ENCODE peak calls at places on chromosomes 12 and 14, in nine cellular contexts. N is endothelial cell of umbilical vein, S is uterus, T is tibial nerve, Y is HCT116, U is IMR-90, H is GM12891, R is lower leg skin, M is suprapubic skin. E is an unnamed sample.
A peak's percentile ranks its signal among the peaks of the same experiment; 100 is the strongest.

GRCh38 chr12:6375269-6376078 is at the start of gene SCNN1A:
- DNase-seq in T (no peak), N (no peak), S (peak; percentile 30), M (peak; percentile 77), U (no peak), Y (no peak), H (no peak), R (peak; percentile 88), E (no peak)

GRCh38 chr12:103742349-103742784 is 98.7 kb downstream of the NT5DC3 start:
- DNase-seq in T (no peak), Y (no peak), M (no peak), S (no peak), H (no peak), N (peak; percentile 35), R (no peak), U (no peak), E (no peak)

GRCh38 chr12:114684098-114684869 is at the start of gene TBX3:
- DNase-seq in M (peak; percentile 97), R (peak; percentile 99), N (peak; percentile 95), Y (peak; percentile 98), T (peak; percentile 90), H (no peak), U (peak; percentile 99), S (peak; percentile 97), E (peak; percentile 52)

GRCh38 chr14:57182760-57183503 is 85.8 kb downstream of the EXOC5 start:
- DNase-seq in U (peak; percentile 2), N (no peak), R (no peak), H (no peak), T (no peak), S (no peak), Y (peak; percentile 16), M (no peak), E (peak; percentile 4)

GRCh38 chr14:39374846-39375245 is 57.4 kb downstream of the FBXO33 start:
- DNase-seq in R (no peak), H (no peak), S (no peak), T (no peak), U (peak; percentile 74), Y (no peak), N (peak; percentile 78), M (no peak), E (no peak)

GRCh38 chr14:91647817-91648216 is 84.1 kb downstream of the CATSPERB start:
- DNase-seq in T (no peak), U (no peak), M (no peak), H (no peak), S (no peak), N (no peak), Y (no peak), R (no peak), E (no peak)

GRCh38 chr14:43647302-43647701 is 859.8 kb downstream of the FSCB start:
- DNase-seq in S (no peak), M (no peak), H (no peak), T (no peak), Y (no peak), U (no peak), R (no peak), N (no peak), E (peak; percentile 11)

GRCh38 chr12:100674009-100674888 is 100.8 kb downstream of the GAS2L3 start:
- DNase-seq in S (no peak), U (no peak), T (no peak), N (no peak), M (no peak), Y (no peak), H (no peak), R (no peak), E (no peak)

GRCh38 chr12:130139971-130140547 is 22.2 kb upstream of the FZD10 start:
- DNase-seq in N (no peak), R (no peak), M (no peak), H (no peak), S (no peak), T (no peak), Y (no peak), U (no peak), E (no peak)

GRCh38 chr12:49950310-49951251 is at the start of gene AQP2:
- DNase-seq in N (no peak), R (no peak), H (no peak), S (no peak), M (no peak), U (no peak), Y (no peak), T (no peak), E (no peak)

DNA sequence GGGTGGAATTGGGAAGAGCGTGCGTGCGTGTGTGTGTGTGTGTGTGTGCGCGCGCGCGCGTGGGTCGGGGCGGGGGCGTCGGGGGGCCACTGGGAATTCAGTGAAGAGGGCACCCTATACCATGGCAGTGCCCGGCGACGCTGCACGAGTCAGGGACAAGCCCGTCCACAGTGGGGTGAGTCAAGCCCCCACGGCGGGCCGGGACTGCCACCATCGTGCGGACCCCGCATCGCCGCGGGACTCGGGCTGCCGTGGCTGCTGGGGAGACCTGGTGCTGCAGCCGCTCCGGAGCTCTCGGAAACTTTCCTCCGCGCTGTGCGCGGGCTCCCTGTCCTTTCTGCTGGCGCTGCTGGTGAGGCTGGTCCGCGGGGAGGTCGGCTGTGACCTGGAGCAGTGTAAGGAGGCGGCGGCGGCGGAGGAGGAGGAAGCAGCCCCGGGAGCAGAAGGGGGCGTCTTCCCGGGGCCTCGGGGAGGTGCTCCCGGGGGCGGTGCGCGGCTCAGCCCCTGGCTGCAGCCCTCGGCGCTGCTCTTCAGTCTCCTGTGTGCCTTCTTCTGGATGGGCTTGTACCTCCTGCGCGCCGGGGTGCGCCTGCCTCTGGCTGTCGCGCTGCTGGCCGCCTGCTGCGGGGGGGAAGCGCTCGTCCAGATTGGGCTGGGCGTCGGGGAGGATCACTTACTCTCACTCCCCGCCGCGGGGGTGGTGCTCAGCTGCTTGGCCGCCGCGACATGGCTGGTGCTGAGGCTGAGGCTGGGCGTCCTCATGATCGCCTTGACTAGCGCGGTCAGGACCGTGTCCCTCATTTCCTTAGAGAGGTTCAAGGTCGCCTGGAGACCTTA is 1.0 kb downstream of the PDE3A start:
- DNase-seq in M (peak; percentile 80), H (no peak), N (peak; percentile 85), U (peak; percentile 39), S (peak; percentile 71), R (peak; percentile 92), T (peak; percentile 35), Y (no peak), E (peak; percentile 81)
- TF ChIP-seq POLR2A in M (no peak), H (no peak), N (peak; percentile 71), U (no peak), S (peak; percentile 59), R (no peak), T (no peak), Y (no peak), E (no peak)

GRCh38 chr12:132189378-132190011 is 45.2 kb downstream of the NOC4L start:
- DNase-seq in T (peak; percentile 61), S (peak; percentile 86), R (peak; percentile 97), M (peak; percentile 92), H (peak; percentile 98), N (peak; percentile 77), U (peak; percentile 76), Y (peak; percentile 87), E (peak; percentile 89)
- TF ChIP-seq POLR2A in T (no peak), S (peak; percentile 37), R (no peak), M (no peak), H (no peak), N (no peak), U (no peak), Y (no peak), E (no peak)

GRCh38 chr12:1666215-1666614 is 24.7 kb upstream of the ADIPOR2 start:
- DNase-seq in H (no peak), R (no peak), N (no peak), Y (no peak), U (no peak), T (no peak), M (no peak), S (no peak), E (peak; percentile 90)

GRCh38 chr12:1670815-1671268 is 20.0 kb upstream of the ADIPOR2 start:
- DNase-seq in R (peak; percentile 66), M (no peak), N (no peak), T (no peak), S (no peak), U (no peak), Y (no peak), H (no peak), E (no peak)

GRCh38 chr12:1666685-1667162 is 24.1 kb upstream of the ADIPOR2 start:
- DNase-seq in M (no peak), U (no peak), Y (no peak), N (peak; percentile 20), H (no peak), T (no peak), S (no peak), R (no peak), E (peak; percentile 79)

GRCh38 chr12:1670244-1670814 is 20.5 kb upstream of the ADIPOR2 start:
- DNase-seq in R (peak; percentile 79), N (no peak), M (no peak), T (no peak), U (no peak), H (no peak), S (no peak), Y (no peak), E (no peak)

DNA sequence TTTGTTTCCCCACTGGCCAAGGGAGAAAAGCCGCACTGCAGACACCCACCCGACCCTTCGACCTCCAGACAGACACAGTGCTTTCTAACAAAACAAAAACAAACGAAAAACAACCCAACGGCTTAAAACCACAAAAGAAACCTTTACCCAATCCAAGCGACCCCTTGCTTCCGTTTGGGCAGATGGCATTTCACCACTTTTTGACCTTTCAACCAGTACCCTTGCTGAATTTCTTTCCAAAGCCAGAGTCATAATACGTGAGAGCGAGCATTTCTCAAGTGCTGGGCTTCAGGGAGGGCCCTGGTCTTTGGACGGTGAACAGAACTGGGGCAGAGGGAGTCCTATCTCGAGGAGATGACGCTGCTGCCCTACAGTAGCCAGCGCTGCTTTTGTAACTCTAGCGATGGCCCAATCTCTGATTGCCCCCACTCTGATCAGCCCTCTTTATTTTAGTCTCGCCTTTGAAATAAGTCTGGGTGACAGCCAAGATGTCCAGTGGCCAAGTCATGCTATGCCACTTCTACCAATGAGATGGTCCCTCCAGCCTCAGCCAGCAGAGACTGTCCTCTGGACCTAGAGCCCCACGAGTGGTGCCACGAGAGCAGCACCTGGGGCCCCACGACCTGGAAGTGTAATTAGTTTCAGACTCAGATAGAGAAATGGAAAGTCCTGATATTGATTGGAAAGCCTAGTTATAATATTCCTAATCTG is 21.9 kb upstream of the ADIPOR2 start:
- DNase-seq in S (no peak), H (no peak), Y (no peak), T (no peak), U (no peak), R (peak; percentile 82), M (no peak), N (peak; percentile 76), E (peak; percentile 79)
- TF ChIP-seq POLR2A in S (no peak), H (no peak), Y (no peak), T (peak; percentile 16), U (no peak), R (no peak), M (no peak), N (no peak), E (no peak)

DNA sequence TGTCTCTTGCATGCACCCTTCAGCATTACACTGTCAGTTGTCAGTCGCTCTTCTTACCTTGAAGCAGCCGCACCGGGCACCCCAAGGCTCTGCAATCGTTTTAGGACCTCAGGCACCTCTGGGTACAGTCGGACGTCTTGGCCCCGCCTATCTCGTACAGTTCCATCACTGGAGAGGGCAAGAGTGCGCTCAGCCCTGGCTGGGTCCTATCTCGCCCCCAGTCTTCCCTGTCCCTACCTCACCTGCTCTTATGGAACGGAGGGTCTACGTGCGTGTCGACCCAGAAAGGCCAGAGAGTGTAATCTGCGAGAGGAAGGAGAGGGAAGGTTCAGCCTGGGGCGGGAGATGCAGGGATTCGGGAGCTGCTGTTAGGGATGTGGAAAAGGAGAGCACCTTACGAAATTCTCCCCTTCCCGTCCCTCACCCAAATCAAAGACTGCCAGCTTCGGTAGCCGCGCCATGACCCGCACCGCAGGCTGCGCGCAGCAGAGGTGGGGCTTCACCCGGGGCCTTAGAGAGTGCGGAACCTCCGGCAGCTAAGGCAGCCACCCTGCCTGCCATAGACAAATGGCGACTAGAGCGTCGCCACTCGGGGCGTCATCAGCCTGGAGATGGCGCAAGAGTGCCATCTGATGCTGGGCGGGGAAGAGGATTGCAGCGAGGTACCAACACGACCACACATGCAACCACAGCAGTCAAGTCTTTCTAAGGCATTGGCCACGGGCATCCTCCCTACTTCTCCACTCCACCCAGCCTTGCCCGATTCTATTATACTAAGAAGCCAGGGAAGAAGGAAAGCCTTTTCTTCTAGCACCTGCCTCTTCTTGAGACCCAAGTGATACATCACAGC is at the start of gene MDP1:
- DNase-seq in N (peak; percentile 91), R (peak; percentile 97), M (peak; percentile 90), S (peak; percentile 82), U (peak; percentile 83), T (peak; percentile 82), H (peak; percentile 69), Y (peak; percentile 78), E (peak; percentile 95)
- TF ChIP-seq POLR2A in N (peak; percentile 88), R (no peak), M (peak; percentile 63), S (peak; percentile 66), U (peak; percentile 82), T (peak; percentile 44), H (peak; percentile 78), Y (peak; percentile 75), E (peak; percentile 94)

E was measured in erythroblast.